ENCODE peak calls at places on chromosome 22, in eight cellular contexts. I, N, Y, F, O, M, Q and C are unnamed samples.

GRCh38 chr22:36881504-36882245 is 20.9 kb downstream of the NCF4 start:
- DNase-seq in M (no peak), N (no peak), Y (peak), I (no peak), Q (no peak), F (no peak), O (no peak), C (no peak)

GRCh38 chr22:21003782-21004181 is 1.9 kb upstream of the THAP7 start:
- DNase-seq in O (no peak), F (no peak), M (no peak), Y (no peak), Q (no peak), I (no peak), N (no peak), C (no peak)

GRCh38 chr22:40928657-40929056 is 22.5 kb upstream of the RBX1 start:
- DNase-seq in Y (no peak), Q (no peak), O (no peak), F (peak), M (no peak), I (no peak), N (no peak), C (no peak)

GRCh38 chr22:35116817-35117216 is 50.9 kb downstream of the ISX start:
- DNase-seq in Y (no peak), F (no peak), O (no peak), N (no peak), I (no peak), Q (no peak), M (no peak), C (no peak)

GRCh38 chr22:43848366-43849171 is 13.7 kb downstream of the SULT4A1 start:
- DNase-seq in I (no peak), Y (peak), Q (no peak), N (peak), M (no peak), F (peak), O (peak), C (no peak)

GRCh38 chr22:45083659-45084305 is 74.0 kb upstream of the PHF21B start:
- DNase-seq in N (peak), F (no peak), I (no peak), Y (peak), M (no peak), Q (no peak), O (no peak), C (no peak)

GRCh38 chr22:33969052-33969451 is 48.8 kb upstream of the LARGE1 start:
- DNase-seq in M (no peak), O (no peak), Y (no peak), Q (no peak), F (no peak), I (no peak), N (no peak), C (no peak)

GRCh38 chr22:45317551-45318167 is 7.9 kb downstream of the FAM118A start:
- DNase-seq in F (no peak), O (peak), M (no peak), Y (peak), Q (no peak), I (peak), N (peak), C (no peak)

GRCh38 chr22:39938509-39938908 is 21.7 kb upstream of the TMA7B start:
- DNase-seq in M (no peak), F (no peak), I (no peak), O (no peak), Q (no peak), Y (no peak), N (no peak), C (no peak)

GRCh38 chr22:25961699-25962098 is 207.6 kb upstream of the SEZ6L start:
- DNase-seq in O (no peak), Y (no peak), Q (no peak), F (no peak), M (no peak), N (no peak), I (no peak), C (no peak)
- H3K27ac ChIP-seq in O (no peak), Y (no peak), Q (no peak), F (no peak), M (no peak), N (no peak), I (no peak), C (no peak)

DNA sequence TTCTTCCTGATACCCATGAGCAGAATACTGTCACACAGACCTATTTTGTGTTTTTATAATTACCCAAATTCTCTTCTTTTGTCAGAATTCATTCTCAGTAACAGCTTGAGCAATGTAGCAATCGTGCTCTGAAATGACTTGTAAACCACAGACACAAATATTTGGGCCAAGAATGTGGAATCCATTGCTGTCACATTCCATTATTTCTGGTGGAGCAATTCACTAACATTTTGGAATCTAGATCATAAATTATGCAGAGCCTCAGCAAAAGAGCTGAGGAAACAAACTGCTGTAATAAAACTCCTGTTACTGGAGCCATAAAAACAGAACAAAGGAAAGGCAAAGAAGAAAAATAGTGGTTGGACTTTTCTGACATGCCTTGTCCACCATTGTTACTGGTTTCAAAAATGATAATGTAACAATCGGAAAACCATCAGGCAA is 223.3 kb upstream of the PITPNB start:
- DNase-seq in Y (peak), Q (no peak), F (no peak), O (no peak), M (no peak), I (peak), N (peak), C (no peak)
- H3K27ac ChIP-seq in Y (peak), Q (peak), F (no peak), O (no peak), M (no peak), I (peak), N (peak), C (no peak)

DNA sequence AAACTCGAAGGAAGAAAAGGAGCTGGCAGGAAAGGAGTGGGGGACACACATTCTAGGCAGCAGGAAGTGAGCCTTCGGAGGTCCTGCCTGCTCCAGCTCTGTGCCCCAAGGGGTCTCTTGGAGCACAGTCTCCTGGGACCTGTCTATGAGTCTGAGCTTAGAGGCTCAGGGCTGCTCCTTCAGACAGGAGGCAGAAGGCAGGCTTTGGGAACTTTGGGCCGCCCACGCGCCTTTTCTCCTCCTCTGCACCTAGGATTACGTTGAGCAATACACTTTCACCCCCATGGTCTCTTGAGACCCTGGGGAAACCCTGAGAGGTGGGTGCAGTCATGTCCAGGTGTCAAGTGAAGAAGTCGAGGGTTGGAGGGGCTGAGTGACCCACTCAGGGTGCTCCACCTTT is 965 bp downstream of the TCN2 start:
- DNase-seq in Q (no peak), Y (no peak), O (no peak), F (no peak), N (no peak), I (no peak), M (no peak), C (no peak)
- H3K27ac ChIP-seq in Q (peak), Y (no peak), O (no peak), F (no peak), N (no peak), I (no peak), M (peak), C (no peak)

GRCh38 chr22:28949788-28950187 is 66.4 kb downstream of the ZNRF3 start:
- DNase-seq in Y (no peak), O (no peak), I (no peak), F (no peak), M (no peak), N (peak), Q (no peak), C (no peak)
- H3K27ac ChIP-seq in Y (no peak), O (no peak), I (no peak), F (peak), M (no peak), N (no peak), Q (no peak), C (no peak)

DNA sequence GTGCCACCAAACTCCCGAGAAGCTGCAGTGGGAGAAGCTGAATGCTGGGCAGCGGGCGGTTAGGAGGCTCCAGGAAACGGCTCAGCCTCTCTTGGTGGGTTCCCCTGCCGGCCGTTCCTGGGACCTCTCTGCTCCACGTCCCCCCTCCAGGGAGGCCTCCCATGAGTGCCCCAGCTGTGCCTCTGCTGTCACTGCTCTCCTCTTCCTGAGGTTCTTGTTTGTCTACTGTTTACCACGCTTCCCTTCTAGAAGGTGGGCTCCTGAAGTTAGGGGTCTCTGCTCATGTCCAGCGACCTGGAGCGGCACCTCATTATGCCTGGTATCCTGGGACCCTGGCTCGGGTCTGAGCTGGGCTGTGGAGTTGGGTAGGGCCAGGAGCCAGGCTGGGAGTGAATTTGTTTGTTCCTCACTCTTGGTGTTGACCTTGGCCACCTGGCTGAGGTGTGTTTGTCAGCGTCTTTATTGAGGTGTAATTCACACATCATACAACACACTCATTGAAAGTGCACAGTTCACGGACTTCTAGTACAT is 37.8 kb upstream of the GRAMD4 start:
- DNase-seq in I (no peak), Y (no peak), Q (no peak), F (no peak), N (no peak), M (no peak), O (no peak), C (no peak)
- H3K27ac ChIP-seq in I (no peak), Y (no peak), Q (no peak), F (no peak), N (no peak), M (no peak), O (no peak), C (no peak)

GRCh38 chr22:19520566-19521305 is 3.5 kb downstream of the CLDN5 start:
- DNase-seq in Q (no peak), I (no peak), F (no peak), Y (no peak), N (no peak), O (no peak), M (no peak), C (no peak)
- H3K27ac ChIP-seq in Q (peak), I (no peak), F (no peak), Y (no peak), N (no peak), O (no peak), M (no peak), C (peak)

DNA sequence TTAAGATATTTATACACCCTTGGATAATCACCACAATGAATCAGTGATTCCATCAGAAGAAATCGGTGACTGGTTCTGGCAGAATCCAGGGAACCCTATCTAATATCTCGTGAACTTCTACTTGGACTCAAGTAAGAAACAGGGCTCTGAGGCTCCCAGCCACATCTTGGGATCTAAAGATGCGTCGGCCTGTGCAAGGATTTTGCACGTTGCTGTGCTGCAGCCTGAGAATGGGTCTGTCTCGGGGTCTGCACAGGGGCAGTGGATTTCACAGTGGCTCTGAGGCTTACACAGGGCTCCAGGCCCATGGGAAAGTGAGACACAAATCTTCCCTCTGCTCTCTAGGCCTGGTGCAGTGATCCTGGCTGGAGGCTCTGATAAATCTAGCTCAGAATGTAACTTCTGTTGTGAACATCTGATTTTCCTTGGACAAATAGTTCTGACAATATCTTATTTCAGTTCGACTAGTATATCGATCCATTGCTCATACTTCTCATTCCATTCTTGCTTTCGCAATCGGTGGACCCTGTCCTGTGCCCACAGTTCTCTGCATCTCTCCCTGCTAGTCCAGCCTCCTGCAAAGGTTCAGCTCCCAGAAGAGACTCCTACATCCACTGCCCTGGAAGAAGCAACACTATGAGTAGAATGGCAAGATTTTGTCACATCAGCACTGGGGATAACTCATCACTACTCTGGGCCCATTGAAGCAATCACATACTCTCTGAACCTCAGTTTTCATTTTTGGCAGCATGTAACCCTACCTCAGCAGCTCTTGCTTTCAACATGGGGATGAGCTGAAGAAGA is 105.5 kb upstream of the TOP3B start:
- DNase-seq in O (no peak), Y (no peak), N (no peak), Q (no peak), F (no peak), I (no peak), M (no peak), C (no peak)
- H3K27ac ChIP-seq in O (no peak), Y (no peak), N (no peak), Q (no peak), F (no peak), I (no peak), M (no peak), C (no peak)

GRCh38 chr22:48417143-48418070 is 1410.3 kb downstream of the BRD1 start:
- DNase-seq in F (peak), O (no peak), N (no peak), M (no peak), I (no peak), Y (no peak), Q (no peak), C (no peak)
- H3K27ac ChIP-seq in F (no peak), O (no peak), N (no peak), M (no peak), I (no peak), Y (no peak), Q (no peak), C (no peak)

GRCh38 chr22:50726643-50727340 is 11.2 kb upstream of the ACR start:
- DNase-seq in Q (no peak), N (no peak), O (no peak), I (no peak), Y (no peak), F (no peak), M (no peak), C (no peak)
- H3K27ac ChIP-seq in Q (no peak), N (no peak), O (no peak), I (no peak), Y (no peak), F (no peak), M (no peak), C (no peak)

GRCh38 chr22:50340157-50340879 is 2.8 kb upstream of the PPP6R2 start:
- DNase-seq in O (no peak), M (no peak), N (no peak), Q (no peak), F (peak), Y (peak), I (no peak), C (no peak)

GRCh38 chr22:50337262-50338041 is 5.7 kb upstream of the PPP6R2 start:
- DNase-seq in Y (no peak), I (no peak), Q (no peak), F (no peak), O (no peak), N (no peak), M (no peak), C (no peak)

GRCh38 chr22:50341977-50342650 is 1.0 kb upstream of the PPP6R2 start:
- DNase-seq in M (peak), Q (no peak), I (peak), F (peak), O (peak), Y (peak), N (peak), C (peak)

GRCh38 chr22:50338860-50339462 is 4.2 kb upstream of the PPP6R2 start:
- DNase-seq in F (no peak), M (no peak), N (no peak), Y (peak), Q (no peak), O (no peak), I (no peak), C (no peak)

DNA sequence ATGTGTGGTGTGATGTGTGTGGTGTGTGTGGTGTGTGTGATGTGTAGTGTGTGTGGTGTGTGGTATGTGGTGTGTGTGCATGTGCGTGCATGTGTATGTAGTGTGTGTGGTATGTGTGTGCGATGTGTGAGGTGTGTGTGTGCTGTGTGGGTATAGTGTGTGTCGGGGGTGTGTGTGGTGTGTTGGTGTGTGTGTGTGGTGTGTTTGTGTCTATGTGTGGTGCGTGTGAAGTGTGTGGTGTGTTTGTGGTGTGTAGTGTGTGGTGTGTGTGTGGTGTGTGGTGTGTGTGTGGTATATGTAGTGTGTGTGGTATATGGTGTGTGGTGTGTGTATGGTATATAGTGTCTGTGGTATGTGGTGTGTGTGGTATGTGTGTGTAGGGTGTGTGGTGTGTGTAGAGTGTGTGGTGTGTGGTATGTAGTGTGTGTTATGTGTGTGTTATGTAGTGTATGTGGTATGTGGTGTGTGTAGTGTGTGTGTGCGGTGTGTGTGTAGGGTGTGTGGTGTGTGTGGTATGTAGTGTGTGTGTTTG is 5.0 kb upstream of the PPP6R2 start:
- DNase-seq in M (no peak), N (no peak), I (no peak), F (no peak), O (no peak), Y (no peak), Q (no peak), C (no peak)
- H3K27ac ChIP-seq in M (no peak), N (no peak), I (no peak), F (no peak), O (no peak), Y (no peak), Q (no peak), C (no peak)